ENCODE peak calls at places on chromosomes 2 and 18, in eight cellular contexts. T, H, J, M, U, S, K and L are unnamed samples.

GRCh38 chr2:164745012-164745797 is 96.4 kb downstream of the COBLL1 start:
- DNase-seq in T (no peak), H (no peak), J (no peak), M (peak), U (no peak), S (no peak), K (no peak), L (no peak)

GRCh38 chr18:22613058-22613690 is 195.5 kb upstream of the CTAGE1 start:
- DNase-seq in T (no peak), H (no peak), J (no peak), M (no peak), U (no peak), S (no peak), K (no peak), L (no peak)

GRCh38 chr2:233791151-233791882 is 13.2 kb downstream of the MROH2A start:
- DNase-seq in T (no peak), H (no peak), J (no peak), M (no peak), U (no peak), S (no peak), K (no peak), L (no peak)

GRCh38 chr2:190684941-190685340 is 36.1 kb downstream of the NAB1 start:
- DNase-seq in T (no peak), H (no peak), J (no peak), M (no peak), U (peak), S (no peak), K (no peak), L (no peak)

GRCh38 chr2:241096979-241097378 is 5.1 kb downstream of the MTERF4 start:
- DNase-seq in T (no peak), H (no peak), J (no peak), M (no peak), U (no peak), S (no peak), K (no peak), L (no peak)

GRCh38 chr2:184730288-184730687 is 132.0 kb downstream of the ZNF804A start:
- DNase-seq in T (no peak), H (no peak), J (no peak), M (no peak), U (no peak), S (no peak), K (no peak), L (no peak)

GRCh38 chr2:205477016-205477705 is 205.1 kb upstream of the NRP2 start:
- DNase-seq in T (no peak), H (no peak), J (peak), M (peak), U (no peak), S (no peak), K (no peak), L (no peak)

GRCh38 chr18:79640064-79640672 is 39.4 kb upstream of the CTDP1 start:
- DNase-seq in T (no peak), H (no peak), J (no peak), M (no peak), U (no peak), S (no peak), K (no peak), L (no peak)